ENCODE peak calls at places on chromosomes 1 and 21, in seven cellular contexts. Z is RWPE2, A is AG10803, J is neuronal stem cell, L is body of pancreas, R is kidney, N is psoas muscle. P is an unnamed sample.

GRCh38 chr1:27201295-27201694 is 33.1 kb upstream of the WDTC1 start:
- DNase-seq in A (no peak), L (no peak), R (no peak), J (no peak), N (no peak), Z (no peak), P (no peak)

GRCh38 chr1:151197863-151198253 is 494 bp upstream of the PIP5K1A start:
- DNase-seq in N (no peak), L (no peak), R (no peak), J (no peak), Z (no peak), A (no peak), P (peak; percentile 50)

GRCh38 chr1:33220701-33221384 is 35.4 kb upstream of the ZNF362 start:
- DNase-seq in L (no peak), Z (peak; percentile 99), N (no peak), J (no peak), A (no peak), R (no peak), P (no peak)

GRCh38 chr1:53899206-53899628 is 5.2 kb downstream of the DIO1 start:
- DNase-seq in J (no peak), Z (no peak), L (peak; percentile 56), R (peak; percentile 71), A (peak; percentile 60), N (peak; percentile 29), P (no peak)

GRCh38 chr1:175218132-175218531 is 25.6 kb upstream of the KIAA0040 start:
- DNase-seq in N (no peak), J (no peak), L (no peak), A (no peak), R (no peak), Z (no peak), P (no peak)

GRCh38 chr1:71861022-71861421 is 421.3 kb downstream of the NEGR1 start:
- DNase-seq in N (no peak), R (no peak), A (peak; percentile 69), J (no peak), Z (no peak), L (no peak), P (no peak)

GRCh38 chr1:98932184-98932583 is 72.5 kb downstream of the PLPPR5 start:
- DNase-seq in N (no peak), A (no peak), R (no peak), L (no peak), Z (no peak), J (no peak), P (no peak)

GRCh38 chr1:9690440-9691107 is 39.0 kb downstream of the PIK3CD start:
- DNase-seq in R (no peak), L (no peak), N (no peak), J (no peak), A (no peak), Z (no peak), P (no peak)

GRCh38 chr1:26083246-26083645 is 15.8 kb upstream of the TRIM63 start:
- DNase-seq in N (peak; percentile 34), L (peak; percentile 38), Z (no peak), A (peak; percentile 10), R (no peak), J (no peak), P (no peak)

GRCh38 chr1:203592156-203592555 is 34.5 kb upstream of the ATP2B4 start:
- DNase-seq in J (peak; percentile 56), Z (no peak), N (no peak), L (peak; percentile 22), A (no peak), R (no peak), P (no peak)

GRCh38 chr1:47298025-47298699 is 15.8 kb downstream of the STIL start:
- DNase-seq in L (no peak), Z (no peak), A (no peak), J (no peak), N (no peak), R (no peak), P (no peak)

GRCh38 chr1:215055281-215055935 is 27.1 kb upstream of the KCNK2 start:
- DNase-seq in Z (no peak), R (no peak), A (no peak), N (no peak), L (no peak), J (no peak), P (no peak)

GRCh38 chr1:53319296-53320101 is 8.4 kb downstream of the LRP8 start:
- DNase-seq in A (no peak), J (no peak), Z (no peak), L (no peak), N (no peak), R (peak; percentile 49), P (no peak)

GRCh38 chr1:116984406-116985160 is 17.0 kb upstream of the CD101 start:
- DNase-seq in L (no peak), N (peak; percentile 24), A (peak; percentile 20), J (no peak), R (no peak), Z (no peak), P (no peak)

GRCh38 chr1:147597010-147597409 is 55.7 kb downstream of the BCL9 start:
- DNase-seq in R (no peak), A (no peak), N (no peak), Z (no peak), J (no peak), L (no peak), P (no peak)

GRCh38 chr1:84603223-84603622 is 29.0 kb upstream of the CTBS start:
- DNase-seq in Z (no peak), L (no peak), J (no peak), N (no peak), R (no peak), A (peak; percentile 5), P (no peak)

GRCh38 chr1:84600796-84601195 is 26.6 kb upstream of the CTBS start:
- DNase-seq in N (no peak), L (no peak), Z (no peak), J (no peak), R (no peak), A (no peak), P (no peak)

GRCh38 chr1:84606977-84607376 is 32.7 kb upstream of the CTBS start:
- DNase-seq in J (no peak), R (no peak), A (no peak), L (no peak), Z (no peak), N (no peak), P (no peak)

GRCh38 chr1:84605157-84605556 is 30.9 kb upstream of the CTBS start:
- DNase-seq in L (no peak), N (no peak), R (no peak), A (no peak), Z (no peak), J (no peak), P (no peak)

GRCh38 chr1:84603941-84604830 is 29.9 kb upstream of the CTBS start:
- DNase-seq in L (no peak), R (no peak), N (no peak), A (peak; percentile 93), Z (peak; percentile 76), J (no peak), P (peak; percentile 69)
- H3K4me3 ChIP-seq in L (no peak overlapping the region), R (no peak overlapping the region), N (peak overlapping the region; percentile 47), A (peak overlapping the region; percentile 62), Z (no peak overlapping the region), J (no peak overlapping the region), P (peak overlapping the region; percentile 35)

GRCh38 chr1:224850446-224850845 is 79.0 kb upstream of the DNAH14 start:
- DNase-seq in Z (no peak), J (no peak), L (no peak), A (no peak), N (no peak), R (no peak), P (no peak)
- H3K4me3 ChIP-seq in Z (no peak overlapping the region), J (no peak overlapping the region), L (no peak overlapping the region), A (no peak overlapping the region), N (no peak overlapping the region), R (no peak overlapping the region), P (no peak overlapping the region)

GRCh38 chr1:212934050-212934449 is 16.3 kb upstream of the VASH2 start:
- DNase-seq in N (no peak), Z (no peak), J (no peak), R (no peak), L (no peak), A (no peak), P (no peak)

GRCh38 chr1:212935387-212935981 is 14.9 kb upstream of the VASH2 start:
- DNase-seq in J (no peak), Z (no peak), A (no peak), R (no peak), N (no peak), L (no peak), P (no peak)

GRCh38 chr1:212926364-212926757 is 24.0 kb upstream of the VASH2 start:
- DNase-seq in R (no peak), Z (no peak), N (no peak), L (no peak), J (no peak), A (no peak), P (no peak)

GRCh38 chr1:212928323-212929281 is 21.7 kb upstream of the VASH2 start:
- DNase-seq in R (no peak), A (peak; percentile 17), J (no peak), L (no peak), Z (no peak), N (no peak), P (no peak)

GRCh38 chr1:212930986-212931678 is 19.2 kb upstream of the VASH2 start:
- DNase-seq in R (no peak), L (no peak), Z (no peak), J (no peak), N (no peak), A (no peak), P (no peak)
- H3K4me3 ChIP-seq in R (no peak overlapping the region), L (no peak overlapping the region), Z (no peak overlapping the region), J (no peak overlapping the region), N (no peak overlapping the region), A (no peak overlapping the region), P (no peak overlapping the region)

GRCh38 chr21:33443174-33443573 is 36.6 kb downstream of the TMEM50B start:
- DNase-seq in A (no peak), L (no peak), J (no peak), R (no peak), Z (no peak), N (no peak), P (no peak)
- H3K4me3 ChIP-seq in A (no peak overlapping the region), L (no peak overlapping the region), J (no peak overlapping the region), R (no peak overlapping the region), Z (no peak overlapping the region), N (no peak overlapping the region), P (no peak overlapping the region)

DNA sequence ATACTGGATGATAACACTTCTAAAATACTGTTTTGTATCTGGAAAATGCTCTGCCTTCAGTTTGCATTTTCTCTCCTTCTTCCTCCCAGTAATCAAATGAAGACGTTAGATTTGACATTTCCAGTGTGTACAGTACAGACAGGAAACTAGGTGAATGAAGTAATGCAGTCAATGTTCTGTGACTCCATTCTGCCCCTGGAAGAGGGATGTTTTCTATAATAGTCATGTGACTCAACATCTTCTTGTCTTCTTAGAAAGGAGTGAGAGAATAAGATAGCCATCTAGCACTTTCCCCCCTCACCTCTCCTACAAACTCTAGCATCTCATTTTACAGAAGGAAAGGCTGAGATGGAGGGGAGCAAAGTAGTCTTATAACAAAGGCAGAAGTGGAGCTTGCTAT is 77.6 kb downstream of the DDR2 start:
- DNase-seq in Z (no peak), L (no peak), J (no peak), N (no peak), A (peak; percentile 34), R (no peak), P (no peak)
- H3K4me3 ChIP-seq in Z (no peak overlapping the region), L (no peak overlapping the region), J (no peak overlapping the region), N (no peak overlapping the region), A (no peak overlapping the region), R (no peak overlapping the region), P (no peak overlapping the region)

GRCh38 chr1:216723274-216723780 is at the start of gene ESRRG:
- DNase-seq in J (peak; percentile 65), Z (no peak), R (peak; percentile 84), N (peak; percentile 56), A (no peak), L (peak; percentile 59), P (no peak)
- H3K4me3 ChIP-seq in J (peak within 1 kb of the TSS; percentile 85), Z (no peak within 1 kb of the TSS), R (peak within 1 kb of the TSS; percentile 40), N (peak within 1 kb of the TSS; percentile 66), A (peak within 1 kb of the TSS; percentile 23), L (peak within 1 kb of the TSS; percentile 10), P (peak within 1 kb of the TSS; percentile 38)

GRCh38 chr1:109161836-109162606 is 48.1 kb downstream of the ELAPOR1 start:
- DNase-seq in Z (no peak), N (peak; percentile 30), J (no peak), R (peak; percentile 77), A (peak; percentile 97), L (no peak), P (no peak)
- H3K4me3 ChIP-seq in Z (no peak overlapping the region), N (no peak overlapping the region), J (no peak overlapping the region), R (no peak overlapping the region), A (peak overlapping the region; percentile 51), L (no peak overlapping the region), P (no peak overlapping the region)

P was measured in suprapubic skin.